ENCODE peak calls at places on chromosomes 11 and 22, in seven cellular contexts. O, D, B, U, K, G and L are unnamed samples.

GRCh38 chr22:39242809-39243442 is 1.9 kb downstream of the PDGFB start:
- DNase-seq in O (no peak), G (no peak), U (no peak), D (peak), B (peak), K (no peak), L (no peak)

GRCh38 chr22:25970996-25971811 is 198.1 kb upstream of the SEZ6L start:
- DNase-seq in G (no peak), D (no peak), O (no peak), U (no peak), K (peak), B (no peak), L (no peak)

GRCh38 chr22:17167486-17167885 is 8.4 kb upstream of the HDHD5 start:
- DNase-seq in G (no peak), B (no peak), K (no peak), O (no peak), D (no peak), U (no peak), L (no peak)

GRCh38 chr11:7512525-7513209 is 1.1 kb upstream of the PPFIBP2 start:
- DNase-seq in U (peak), O (peak), B (peak), D (no peak), K (no peak), G (no peak), L (peak)

GRCh38 chr11:16346975-16347374 is 9.4 kb downstream of the SOX6 start:
- DNase-seq in O (no peak), B (no peak), G (no peak), U (peak), D (no peak), K (no peak), L (no peak)

GRCh38 chr11:35223429-35223828 is 84.5 kb downstream of the CD44 start:
- DNase-seq in U (no peak), B (no peak), K (no peak), O (no peak), D (no peak), G (peak), L (no peak)

GRCh38 chr11:31805629-31806185 is 5.4 kb downstream of the PAX6 start:
- DNase-seq in O (no peak), B (no peak), D (no peak), K (no peak), U (no peak), G (peak), L (no peak)

GRCh38 chr11:111422494-111423249 is 43.6 kb upstream of the POU2AF1 start:
- DNase-seq in K (no peak), G (peak), D (peak), U (peak), O (no peak), B (peak), L (no peak)

GRCh38 chr11:130216591-130217132 is 57.1 kb downstream of the ST14 start:
- DNase-seq in B (no peak), U (no peak), G (no peak), D (peak), O (no peak), K (no peak), L (no peak)

GRCh38 chr22:50243704-50244419 is 961 bp downstream of the TUBGCP6 start:
- DNase-seq in U (no peak), O (no peak), D (no peak), G (no peak), K (no peak), B (no peak), L (no peak)

GRCh38 chr11:27574342-27574741 is 67.8 kb upstream of the LIN7C start:
- DNase-seq in O (no peak), U (no peak), K (no peak), B (no peak), G (no peak), D (no peak), L (no peak)

GRCh38 chr11:47071871-47072270 is 104.8 kb downstream of the ARFGAP2 start:
- DNase-seq in B (no peak), O (no peak), K (no peak), G (peak), D (no peak), U (no peak), L (no peak)

GRCh38 chr22:36330655-36331305 is 57.0 kb downstream of the MYH9 start:
- DNase-seq in D (no peak), U (peak), O (no peak), G (no peak), B (no peak), K (no peak), L (no peak)

GRCh38 chr11:86047275-86047991 is 21.5 kb downstream of the PICALM start:
- DNase-seq in U (no peak), O (no peak), K (no peak), G (no peak), D (no peak), B (no peak), L (no peak)

GRCh38 chr11:122069946-122070345 is 46.1 kb downstream of the BLID start:
- DNase-seq in D (no peak), K (no peak), O (no peak), G (peak), B (peak), U (no peak), L (no peak)

GRCh38 chr11:11841121-11841604 is 609 bp upstream of the USP47 start:
- DNase-seq in K (no peak), D (no peak), O (no peak), B (peak), G (no peak), U (peak), L (peak)

GRCh38 chr11:58573451-58574104 is 2.1 kb downstream of the LPXN start:
- DNase-seq in U (no peak), B (no peak), O (no peak), K (no peak), G (no peak), D (no peak), L (no peak)

GRCh38 chr11:8247312-8247711 is 16.4 kb downstream of the LMO1 start:
- DNase-seq in B (no peak), D (peak), O (no peak), U (peak), K (no peak), G (no peak), L (no peak)

GRCh38 chr11:63766501-63767270 is 1.9 kb downstream of the ZFTA start:
- DNase-seq in G (peak), K (no peak), B (peak), U (no peak), D (no peak), O (no peak), L (no peak)

GRCh38 chr11:29634248-29634647 is 382.6 kb downstream of the KCNA4 start:
- DNase-seq in O (no peak), D (no peak), B (no peak), G (no peak), K (no peak), U (no peak), L (no peak)

GRCh38 chr11:85658180-85658579 is 6.7 kb downstream of the CREBZF start:
- DNase-seq in O (no peak), B (no peak), G (no peak), U (no peak), K (no peak), D (no peak), L (no peak)

GRCh38 chr22:19974233-19974861 is 32.7 kb upstream of the TXNRD2 start:
- DNase-seq in K (no peak), B (peak), D (peak), G (peak), O (peak), U (peak), L (peak)
- TF ChIP-seq POLR2AphosphoS5 in K (no peak), B (no peak), D (no peak), G (no peak), O (no peak), U (no peak), L (no peak)

GRCh38 chr22:49009359-49010063 is 818.2 kb downstream of the BRD1 start:
- DNase-seq in O (no peak), U (no peak), K (no peak), D (peak), G (no peak), B (no peak), L (no peak)

GRCh38 chr22:49008682-49009235 is 818.9 kb downstream of the BRD1 start:
- DNase-seq in G (no peak), B (no peak), D (peak), O (no peak), U (no peak), K (no peak), L (no peak)

GRCh38 chr22:49010901-49011300 is 816.8 kb downstream of the BRD1 start:
- DNase-seq in K (no peak), O (no peak), G (peak), B (no peak), U (no peak), D (no peak), L (no peak)

GRCh38 chr22:49011379-49011768 is 816.3 kb downstream of the BRD1 start:
- DNase-seq in G (peak), O (no peak), D (peak), K (no peak), B (no peak), U (no peak), L (no peak)

GRCh38 chr22:49010086-49010863 is 817.4 kb downstream of the BRD1 start:
- DNase-seq in D (peak), G (peak), B (no peak), K (no peak), O (no peak), U (no peak), L (no peak)
- TF ChIP-seq TAF1 in D (no peak), G (no peak), B (no peak), K (no peak), O (no peak), U (no peak), L (no peak)

GRCh38 chr11:4645974-4646373 is 2.2 kb downstream of the OR51E1 start:
- DNase-seq in O (no peak), U (no peak), B (no peak), D (no peak), K (no peak), G (no peak), L (no peak)
- TF ChIP-seq POLR2AphosphoS5 in O (no peak), U (no peak), B (no peak), D (no peak), K (no peak), G (no peak), L (no peak)

GRCh38 chr22:42895541-42895981 is 38.5 kb upstream of the ARFGAP3 start:
- DNase-seq in G (no peak), K (no peak), D (no peak), B (no peak), U (no peak), O (no peak), L (no peak)
- TF ChIP-seq TAF1 in G (no peak), K (no peak), D (no peak), B (no peak), U (no peak), O (no peak), L (no peak)

GRCh38 chr11:13984616-13985474 is 22.3 kb downstream of the SPON1 start:
- DNase-seq in U (no peak), O (no peak), G (peak), B (no peak), K (no peak), D (no peak), L (no peak)

GRCh38 chr11:13983081-13983751 is 20.7 kb downstream of the SPON1 start:
- DNase-seq in D (no peak), U (no peak), G (no peak), B (no peak), K (no peak), O (no peak), L (no peak)
- TF ChIP-seq POLR2AphosphoS5 in D (no peak), U (no peak), G (no peak), B (no peak), K (no peak), O (no peak), L (no peak)

GRCh38 chr11:61784506-61784805 is 7.9 kb downstream of the TMEM258 start:
- DNase-seq in D (no peak), K (no peak), B (no peak), G (no peak), O (no peak), U (no peak), L (no peak)

GRCh38 chr11:61781585-61781984 is 10.8 kb downstream of the TMEM258 start:
- DNase-seq in B (no peak), D (no peak), O (no peak), G (no peak), U (no peak), K (no peak), L (no peak)

GRCh38 chr11:61780581-61781162 is 11.7 kb downstream of the TMEM258 start:
- DNase-seq in B (no peak), O (no peak), G (no peak), K (no peak), D (no peak), U (no peak), L (no peak)

GRCh38 chr11:61783717-61784505 is 8.5 kb downstream of the TMEM258 start:
- DNase-seq in U (no peak), G (no peak), D (no peak), O (no peak), K (no peak), B (no peak), L (no peak)

DNA sequence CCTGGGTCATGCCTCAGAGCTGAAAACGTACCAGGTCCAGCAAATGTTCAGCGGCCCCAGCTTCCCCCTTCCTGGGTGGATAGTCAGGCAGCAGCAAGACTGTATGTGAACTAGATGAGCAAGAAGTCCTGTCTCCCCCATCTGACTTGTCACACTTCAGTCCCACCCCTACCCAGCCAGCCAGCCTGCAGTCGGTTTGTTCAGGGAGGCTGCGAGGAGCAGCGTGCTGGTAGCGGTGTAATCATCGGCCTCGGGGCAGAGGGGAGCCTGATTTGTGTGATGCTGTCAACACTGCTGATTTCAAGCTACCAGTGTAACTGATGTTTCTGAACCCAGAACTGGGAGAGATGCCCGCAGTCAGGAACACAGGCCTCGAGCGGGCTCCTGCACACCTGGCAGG is 9.6 kb downstream of the TMEM258 start:
- DNase-seq in O (no peak), U (no peak), K (no peak), D (no peak), B (no peak), G (peak), L (no peak)
- TF ChIP-seq TAF1 in O (no peak), U (no peak), K (no peak), D (no peak), B (no peak), G (no peak), L (no peak)